ENCODE peak calls at places on chromosomes 3 and 15, in four cellular contexts. R, Q, Y and Z are unnamed samples.

GRCh38 chr15:98708191-98708590 is 59.9 kb downstream of the IGF1R start:
- DNase-seq in R (no peak), Q (no peak), Y (no peak), Z (no peak)

GRCh38 chr3:124730920-124731297 is 657 bp downstream of the UMPS start:
- DNase-seq in R (no peak), Q (no peak), Y (no peak), Z (peak)

GRCh38 chr3:52670621-52671521 is 14.8 kb downstream of the PBRM1 start:
- DNase-seq in R (peak), Q (peak), Y (peak), Z (peak)

GRCh38 chr3:61938878-61939549 is 377.6 kb downstream of the PTPRG start:
- DNase-seq in R (no peak), Q (no peak), Y (no peak), Z (no peak)

GRCh38 chr3:46926039-46926438 is 48.5 kb downstream of the PTH1R start:
- DNase-seq in R (no peak), Q (no peak), Y (no peak), Z (no peak)

GRCh38 chr3:152069871-152070270 is 196.4 kb downstream of the SUCNR1 start:
- DNase-seq in R (no peak), Q (no peak), Y (no peak), Z (peak)

GRCh38 chr3:122484985-122485384 is 29.8 kb downstream of the KPNA1 start:
- DNase-seq in R (no peak), Q (no peak), Y (no peak), Z (no peak)

GRCh38 chr3:191792580-191792979 is 331.6 kb downstream of the PYDC2 start:
- DNase-seq in R (no peak), Q (no peak), Y (no peak), Z (no peak)

GRCh38 chr3:36932979-36933378 is 11.9 kb downstream of the TRANK1 start:
- DNase-seq in R (no peak), Q (no peak), Y (no peak), Z (no peak)

GRCh38 chr3:31247063-31247447 is 285.7 kb upstream of the STT3B start:
- DNase-seq in R (no peak), Q (no peak), Y (no peak), Z (no peak)

GRCh38 chr15:55394694-55395093 is 13.5 kb downstream of the CCPG1 start:
- DNase-seq in R (no peak), Q (no peak), Y (no peak), Z (peak)

GRCh38 chr15:100112636-100113305 is 229.0 kb downstream of the ADAMTS17 start:
- DNase-seq in R (no peak), Q (no peak), Y (no peak), Z (no peak)

GRCh38 chr3:123390865-123391613 is 57.9 kb downstream of the ADCY5 start:
- DNase-seq in R (no peak), Q (no peak), Y (no peak), Z (no peak)

GRCh38 chr3:42129014-42129953 is 38.1 kb downstream of the TRAK1 start:
- DNase-seq in R (no peak), Q (peak), Y (no peak), Z (no peak)

GRCh38 chr3:117875887-117876286 is 1158.8 kb downstream of the IGSF11 start:
- DNase-seq in R (no peak), Q (no peak), Y (no peak), Z (no peak)

GRCh38 chr3:114411292-114411691 is 117.5 kb downstream of the TIGIT start:
- DNase-seq in R (no peak), Q (no peak), Y (no peak), Z (no peak)

GRCh38 chr3:151445283-151446001 is 15.4 kb downstream of the IGSF10 start:
- DNase-seq in R (no peak), Q (no peak), Y (no peak), Z (peak)

GRCh38 chr3:123739754-123740153 is 144.4 kb downstream of the MYLK start:
- DNase-seq in R (no peak), Q (no peak), Y (no peak), Z (no peak)

GRCh38 chr15:57150066-57150865 is 226.0 kb upstream of the CGNL1 start:
- DNase-seq in R (no peak), Q (no peak), Y (no peak), Z (no peak)

GRCh38 chr15:89115547-89115946 is 27.3 kb downstream of the ABHD2 start:
- DNase-seq in R (no peak), Q (no peak), Y (no peak), Z (no peak)

GRCh38 chr3:13768453-13768852 is 111.4 kb downstream of the WNT7A start:
- DNase-seq in R (no peak), Q (no peak), Y (no peak), Z (no peak)

GRCh38 chr3:189909573-189909972 is 211.1 kb downstream of the P3H2 start:
- DNase-seq in R (no peak), Q (no peak), Y (no peak), Z (no peak)

DNA sequence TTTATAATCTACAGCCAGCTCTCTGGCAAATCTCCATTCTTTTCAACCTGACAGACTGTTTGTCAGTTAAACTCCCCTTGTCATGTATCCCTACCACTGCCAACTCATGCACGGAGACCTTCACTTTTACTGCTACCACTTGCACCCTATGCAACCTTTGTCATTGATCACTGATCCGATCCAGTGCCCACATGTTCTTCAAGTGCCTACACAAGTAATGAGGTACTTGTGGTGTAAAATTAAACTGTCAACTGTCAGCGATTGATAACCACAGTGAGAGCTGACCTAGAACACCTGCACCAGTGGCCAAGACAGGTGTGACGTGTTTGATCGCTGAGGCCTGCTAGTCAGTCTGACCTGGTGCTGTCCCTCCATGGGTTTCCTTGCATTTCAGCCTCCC is 55.6 kb downstream of the MECOM start:
- DNase-seq in R (no peak), Q (no peak), Y (no peak), Z (no peak)
- TF ChIP-seq MAX in R (no peak), Q (no peak), Y (no peak), Z (no peak)

GRCh38 chr3:188531210-188531609 is 377.3 kb downstream of the LPP start:
- DNase-seq in R (no peak), Q (no peak), Y (no peak), Z (no peak)
- TF ChIP-seq MYC in R (no peak), Q (no peak), Y (no peak), Z (no peak)

DNA sequence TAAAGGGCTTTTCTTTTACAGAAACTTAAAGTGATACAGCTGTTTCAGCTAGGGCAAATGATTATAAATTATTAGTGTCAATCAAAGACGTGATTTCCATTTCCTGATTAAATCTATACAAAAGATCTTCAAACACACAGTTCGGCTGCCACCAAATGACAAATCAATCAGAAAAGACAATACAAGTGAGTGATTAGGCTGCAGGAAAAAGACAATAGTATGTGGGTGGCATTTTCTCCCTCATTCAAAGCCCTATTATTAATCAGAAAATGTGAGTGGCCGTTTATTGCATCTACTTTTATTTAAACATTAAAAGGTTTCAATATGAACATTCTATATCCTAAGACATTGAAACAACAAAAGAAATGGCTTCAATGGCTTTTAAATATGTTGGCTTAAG is 895.6 kb upstream of the ROBO1 start:
- DNase-seq in R (no peak), Q (no peak), Y (no peak), Z (no peak)
- TF ChIP-seq MAX in R (no peak), Q (no peak), Y (no peak), Z (no peak)

GRCh38 chr15:58558777-58559176 is 127.0 kb downstream of the LIPC start:
- DNase-seq in R (no peak), Q (no peak), Y (no peak), Z (no peak)
- TF ChIP-seq MYC in R (no peak), Q (no peak), Y (no peak), Z (no peak)

GRCh38 chr3:12155833-12156232 is 2.9 kb downstream of the TIMP4 start:
- DNase-seq in R (peak), Q (peak), Y (no peak), Z (no peak)
- TF ChIP-seq MAX in R (no peak), Q (no peak), Y (no peak), Z (no peak)

GRCh38 chr15:69391046-69391757 is 22.9 kb upstream of the KIF23 start:
- DNase-seq in R (no peak), Q (no peak), Y (no peak), Z (no peak)
- TF ChIP-seq MYC in R (no peak), Q (no peak), Y (no peak), Z (no peak)

DNA sequence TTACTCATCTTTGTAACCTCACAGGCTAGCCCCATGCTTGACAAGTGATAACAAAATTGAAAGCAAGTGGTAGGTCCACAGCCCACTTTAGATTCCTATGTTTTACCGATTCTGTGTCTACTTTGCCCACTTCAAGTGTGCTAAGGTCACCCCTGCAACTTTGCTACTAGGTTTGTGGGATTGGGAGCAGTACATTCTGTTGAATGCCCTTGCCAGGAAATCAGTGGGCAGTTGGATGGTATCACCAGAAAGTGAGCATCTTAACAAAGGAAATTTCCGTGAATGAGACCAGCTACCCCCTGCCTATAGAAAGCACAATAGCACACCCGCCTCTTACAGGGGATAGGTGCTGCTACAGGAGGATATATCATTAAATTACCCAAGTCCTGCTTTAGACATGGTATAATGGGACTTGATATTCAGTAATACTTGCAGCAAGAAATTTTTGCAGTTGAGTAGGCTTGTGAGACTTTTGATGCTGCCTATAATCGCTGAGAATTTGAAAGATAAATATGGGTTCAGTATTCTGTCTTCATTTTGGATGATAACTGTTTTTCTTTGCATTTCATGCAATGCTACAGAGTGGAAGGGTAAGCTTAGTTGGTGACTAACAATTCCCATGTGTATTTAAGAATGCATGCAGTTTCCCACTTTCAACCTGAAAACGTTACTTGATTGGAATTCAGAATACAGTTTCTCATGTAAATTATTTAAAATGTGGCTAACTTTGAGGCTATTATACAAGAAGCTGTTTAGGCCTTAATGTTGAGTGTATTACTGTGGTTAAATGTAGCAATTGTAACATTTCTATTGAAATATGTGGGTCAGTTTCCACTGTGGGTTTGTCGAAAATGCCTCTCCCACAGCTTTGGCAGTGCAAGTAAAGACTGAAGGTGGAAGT is 9.5 kb downstream of the EBLN2 start:
- DNase-seq in R (no peak), Q (no peak), Y (no peak), Z (peak)
- TF ChIP-seq MAX in R (no peak), Q (no peak), Y (no peak), Z (no peak)

GRCh38 chr15:80090041-80090440 is 30.6 kb downstream of the ZFAND6 start:
- DNase-seq in R (no peak), Q (no peak), Y (no peak), Z (no peak)

GRCh38 chr15:80095959-80096358 is 36.5 kb downstream of the ZFAND6 start:
- DNase-seq in R (no peak), Q (no peak), Y (no peak), Z (no peak)

GRCh38 chr15:80095511-80095910 is 36.0 kb downstream of the ZFAND6 start:
- DNase-seq in R (no peak), Q (no peak), Y (no peak), Z (no peak)

GRCh38 chr15:80090879-80091503 is 31.5 kb downstream of the ZFAND6 start:
- DNase-seq in R (no peak), Q (peak), Y (no peak), Z (peak)

GRCh38 chr15:80093854-80094418 is 34.5 kb downstream of the ZFAND6 start:
- DNase-seq in R (no peak), Q (no peak), Y (no peak), Z (peak)
- TF ChIP-seq MYC in R (no peak), Q (no peak), Y (no peak), Z (no peak)

GRCh38 chr3:141257971-141258370 is 26.3 kb downstream of the PXYLP1 start:
- DNase-seq in R (no peak), Q (no peak), Y (no peak), Z (peak)
- TF ChIP-seq MAX in R (no peak), Q (no peak), Y (no peak), Z (no peak)

GRCh38 chr15:101250331-101250730 is 1.5 kb downstream of the CHSY1 start:
- DNase-seq in R (no peak), Q (no peak), Y (no peak), Z (peak)
- TF ChIP-seq MYC in R (no peak), Q (no peak), Y (no peak), Z (no peak)